ENCODE peak calls at places on chromosomes 2 and 18, in five cellular contexts. L is K562, S is HepG2, F is A549, Z is IMR-90. H is an unnamed sample.

GRCh38 chr2:96907405-96908041 is 37.6 kb upstream of the SEMA4C start:
- DNase-seq in L (no peak), S (no peak), F (no peak), Z (peak; percentile 24), H (no peak)

GRCh38 chr18:46281185-46282176 is 177.3 kb downstream of the HAUS1 start:
- DNase-seq in L (peak; percentile 59), S (peak; percentile 44), F (peak; percentile 43), Z (peak; percentile 79), H (peak; percentile 67)

GRCh38 chr2:26459991-26460612 is 17.8 kb downstream of the OTOF start:
- DNase-seq in L (no peak), S (peak; percentile 40), F (no peak), Z (no peak), H (no peak)

GRCh38 chr2:128559533-128560515 is 241.2 kb upstream of the HS6ST1 start:
- DNase-seq in L (no peak), S (no peak), F (no peak), Z (no peak), H (no peak)

GRCh38 chr2:23324281-23324680 is 60.7 kb upstream of the KLHL29 start:
- DNase-seq in L (no peak), S (no peak), F (no peak), Z (no peak), H (no peak)

GRCh38 chr2:2291500-2292260 is 39.4 kb downstream of the MYT1L start:
- DNase-seq in L (no peak), S (no peak), F (peak; percentile 9), Z (no peak), H (peak; percentile 38)

GRCh38 chr2:219308142-219309093 is 783 bp downstream of the PTPRN start:
- DNase-seq in L (peak; percentile 80), S (peak; percentile 41), F (peak; percentile 70), Z (peak; percentile 65), H (peak; percentile 85)

GRCh38 chr2:198304859-198305258 is 500.5 kb downstream of the PLCL1 start:
- DNase-seq in L (no peak), S (no peak), F (no peak), Z (no peak), H (no peak)

GRCh38 chr2:156170929-156171328 is 161.6 kb downstream of the NR4A2 start:
- DNase-seq in L (no peak), S (no peak), F (no peak), Z (no peak), H (no peak)

GRCh38 chr2:44801676-44802408 is 139.7 kb upstream of the SIX3 start:
- DNase-seq in L (no peak), S (no peak), F (no peak), Z (no peak), H (no peak)

GRCh38 chr2:74228772-74229171 is 30.4 kb downstream of the MTHFD2 start:
- DNase-seq in L (no peak), S (no peak), F (no peak), Z (no peak), H (no peak)

GRCh38 chr2:74227646-74228045 is 29.2 kb downstream of the MTHFD2 start:
- DNase-seq in L (peak; percentile 73), S (peak; percentile 36), F (no peak), Z (no peak), H (no peak)

GRCh38 chr2:74223941-74224770 is 25.7 kb downstream of the MTHFD2 start:
- DNase-seq in L (no peak), S (no peak), F (no peak), Z (peak; percentile 21), H (no peak)

GRCh38 chr2:74225698-74226459 is 27.5 kb downstream of the MTHFD2 start:
- DNase-seq in L (no peak), S (no peak), F (no peak), Z (no peak), H (no peak)

GRCh38 chr2:74226648-74227213 is 28.3 kb downstream of the MTHFD2 start:
- DNase-seq in L (no peak), S (no peak), F (no peak), Z (no peak), H (no peak)
- TF ChIP-seq BHLHE40 in L (no peak), S (no peak), F (no peak), Z (no peak), H (no peak)

DNA sequence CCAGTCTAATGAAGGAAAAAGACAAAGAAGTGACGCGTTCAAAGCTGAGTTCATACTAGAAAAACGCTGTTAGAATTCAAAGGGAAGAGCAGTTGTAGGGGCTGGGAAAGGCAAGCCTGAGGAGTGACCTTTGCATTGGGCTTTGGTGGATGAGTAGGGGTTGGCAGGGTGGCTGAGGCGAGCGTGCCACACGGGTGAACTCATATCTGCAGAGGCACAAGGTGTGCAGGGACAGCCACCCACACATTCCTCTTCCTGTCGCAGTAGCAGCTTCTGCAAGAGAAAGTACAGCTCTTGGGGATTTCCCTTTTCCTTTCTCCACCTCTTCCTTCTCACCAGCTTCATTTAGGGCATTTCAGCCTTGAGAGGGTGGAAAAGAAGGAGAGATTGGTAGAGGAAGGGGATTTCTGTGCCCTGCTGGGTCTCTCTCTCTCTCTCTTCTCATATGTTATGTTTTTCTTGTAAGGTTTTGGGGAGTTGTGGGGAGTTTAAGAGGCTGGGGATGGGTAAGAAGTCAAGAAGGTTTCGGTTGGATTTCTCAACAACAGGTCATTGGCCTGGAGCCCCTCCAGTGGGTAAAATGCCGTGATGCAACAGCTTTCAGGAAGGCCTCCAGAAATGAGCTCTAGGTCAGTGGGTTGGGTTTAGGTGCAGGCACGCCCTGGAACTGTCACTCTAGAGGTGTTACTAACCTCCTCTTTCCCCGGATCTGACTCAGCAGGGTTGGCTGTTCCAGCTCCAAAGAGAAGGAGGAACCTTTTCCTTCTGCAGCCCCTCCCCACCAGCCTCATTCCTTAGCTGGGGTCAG is 40.1 kb downstream of the ODC1 start:
- DNase-seq in L (peak; percentile 85), S (peak; percentile 84), F (peak; percentile 89), Z (peak; percentile 34), H (no peak)
- TF ChIP-seq BHLHE40 in L (peak; percentile 19), S (peak; percentile 41), F (peak; percentile 26), Z (no peak), H (no peak)

DNA sequence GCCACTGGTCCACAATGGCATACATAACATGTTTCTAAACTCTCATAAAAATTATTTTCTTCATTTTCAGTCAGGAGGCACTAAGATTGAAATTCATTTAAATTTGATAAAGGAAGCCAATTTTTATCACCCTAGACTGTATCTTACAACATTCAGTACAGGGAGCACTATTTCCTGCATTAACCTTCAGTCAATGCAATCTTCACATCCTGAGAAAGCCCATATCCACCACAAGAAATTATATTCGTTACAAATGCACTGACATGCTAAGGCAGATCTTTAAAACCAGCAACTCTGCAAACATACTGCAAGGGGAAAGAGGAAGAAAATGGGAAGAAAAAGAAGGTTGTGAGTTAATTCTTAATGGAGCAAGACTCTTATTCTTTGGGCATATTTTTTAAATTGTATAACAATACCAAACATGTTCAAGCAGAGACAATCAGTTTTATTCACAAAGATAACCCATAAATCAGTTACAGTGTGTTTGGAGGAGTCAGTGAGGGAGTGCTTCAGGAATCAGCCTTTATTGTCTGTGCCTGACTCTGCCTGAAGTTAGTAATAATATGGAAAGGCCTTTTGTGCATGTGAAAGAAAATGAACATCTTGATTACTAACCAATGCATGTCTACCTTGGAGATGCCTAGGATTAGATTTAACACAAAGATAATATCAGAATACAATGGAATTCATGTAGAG is 370.1 kb downstream of the FBXO15 start:
- DNase-seq in L (no peak), S (no peak), F (no peak), Z (no peak), H (no peak)
- TF ChIP-seq BHLHE40 in L (no peak), S (no peak), F (no peak), Z (no peak), H (no peak)

DNA sequence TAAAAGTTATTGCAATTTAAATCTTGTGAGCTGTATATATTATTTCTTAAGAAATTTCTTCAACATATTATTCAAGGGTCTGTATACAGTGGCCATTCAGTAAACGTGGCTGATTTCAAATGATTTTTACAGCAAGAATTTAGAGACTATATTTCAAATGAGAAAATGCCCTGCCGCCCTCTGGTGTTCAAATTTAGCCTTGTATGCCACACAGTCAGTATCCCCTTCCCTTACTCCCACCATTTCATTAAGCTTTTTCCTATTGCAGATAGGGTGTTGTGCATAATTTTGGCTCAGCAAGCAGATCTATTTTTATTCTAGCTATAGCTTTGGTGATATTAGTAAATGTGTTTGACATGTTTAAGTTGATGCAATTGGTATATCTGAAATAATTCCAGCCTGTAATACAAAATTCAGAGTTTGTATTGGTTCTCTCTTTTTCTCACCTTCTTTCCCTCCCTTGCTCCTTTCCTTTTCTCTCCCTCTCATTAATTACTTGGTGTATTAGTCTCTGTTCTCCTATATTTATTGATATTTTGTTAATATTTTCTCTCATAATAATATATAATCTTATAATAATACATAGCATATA is 22.8 kb upstream of the SCN7A start:
- DNase-seq in L (peak; percentile 20), S (peak; percentile 25), F (no peak), Z (peak; percentile 40), H (peak; percentile 26)
- TF ChIP-seq BHLHE40 in L (no peak), S (no peak), F (no peak), Z (no peak), H (no peak)

DNA sequence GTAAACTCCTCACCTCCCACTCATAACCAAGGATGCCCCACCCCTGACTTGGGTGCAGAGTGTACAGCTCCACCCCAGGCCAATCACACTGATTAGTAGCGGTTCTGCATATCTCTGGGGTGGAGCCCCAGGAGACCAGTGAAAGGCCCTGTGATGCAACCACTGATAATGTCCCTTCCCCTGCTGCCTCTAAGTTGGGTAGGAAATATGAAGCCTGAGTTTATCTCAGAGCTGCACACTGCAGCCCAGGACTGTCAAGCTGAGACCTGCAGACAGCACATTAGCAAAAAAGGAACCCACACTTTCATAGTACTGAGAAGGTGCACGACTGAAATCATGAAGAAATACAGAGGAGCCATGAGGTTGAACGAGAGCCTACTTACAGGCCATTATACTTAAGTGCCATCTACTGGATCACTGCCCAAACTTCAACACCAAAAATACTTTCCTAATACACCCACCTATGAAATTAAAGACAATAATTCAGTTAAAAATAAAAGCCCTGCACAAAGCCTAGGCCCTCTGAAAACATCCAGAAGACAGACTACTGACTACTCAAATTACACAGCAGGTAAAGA is 455.4 kb upstream of the LRRTM4 start:
- DNase-seq in L (no peak), S (no peak), F (no peak), Z (no peak), H (peak; percentile 8)
- TF ChIP-seq BHLHE40 in L (no peak), S (no peak), F (no peak), Z (no peak), H (no peak)

GRCh38 chr18:8801263-8801901 is 96.0 kb downstream of the MTCL1 start:
- DNase-seq in L (no peak), S (no peak), F (no peak), Z (peak; percentile 98), H (no peak)
- TF ChIP-seq BHLHE40 in L (no peak), S (no peak), F (no peak), Z (peak; percentile 39), H (no peak)

GRCh38 chr18:36441872-36442271 is 144.4 kb downstream of the FHOD3 start:
- DNase-seq in L (no peak), S (no peak), F (no peak), Z (peak; percentile 70), H (no peak)
- TF ChIP-seq BHLHE40 in L (no peak), S (no peak), F (no peak), Z (no peak), H (no peak)